ENCODE peak calls at places on chromosomes 7 and 10, in ten cellular contexts. Z is esophagus squamous epithelium, T is cardiac muscle cell, I is epithelial cell of esophagus, B is adrenal gland, X is heart left ventricle, M is heart right ventricle, L is ovary, P is kidney, R is DND-41. E is an unnamed sample.
A peak's percentile ranks its signal among the peaks of the same experiment; 100 is the strongest.

GRCh38 chr10:85655394-85655793 is 711.2 kb downstream of the GRID1 start:
- DNase-seq in L (no peak), Z (no peak), M (peak; percentile 9), I (no peak), B (no peak), R (no peak), P (no peak), T (no peak), X (no peak), E (no peak)

GRCh38 chr10:94500063-94500462 is 45.5 kb upstream of the HELLS start:
- DNase-seq in R (no peak), M (no peak), B (no peak), X (no peak), P (no peak), L (no peak), Z (no peak), T (no peak), I (peak; percentile 4), E (peak; percentile 22)

GRCh38 chr7:125430013-125430412 is 500.4 kb upstream of the POT1 start:
- DNase-seq in P (no peak), X (no peak), M (no peak), T (no peak), Z (no peak), B (no peak), I (no peak), L (no peak), R (no peak), E (no peak)

GRCh38 chr10:84267503-84268126 is 22.8 kb downstream of the RGR start:
- DNase-seq in L (no peak), I (peak; percentile 81), T (peak; percentile 12), Z (no peak), X (peak; percentile 36), R (peak; percentile 64), B (peak; percentile 58), M (no peak), P (no peak), E (peak; percentile 56)

GRCh38 chr7:143345428-143345900 is 17.0 kb downstream of the FAM131B start:
- DNase-seq in R (no peak), I (peak; percentile 69), Z (no peak), P (peak; percentile 84), M (no peak), B (no peak), L (no peak), X (peak; percentile 53), T (peak; percentile 72), E (peak; percentile 28)

GRCh38 chr7:32070051-32070405 is 179 bp downstream of the PDE1C start:
- DNase-seq in P (no peak), T (no peak), L (peak; percentile 15), I (no peak), Z (no peak), B (no peak), R (no peak), M (no peak), X (no peak), E (no peak)

GRCh38 chr7:41336981-41337380 is 365.9 kb downstream of the INHBA start:
- DNase-seq in T (no peak), P (no peak), Z (no peak), M (no peak), B (no peak), L (no peak), I (no peak), R (no peak), X (no peak), E (no peak)

GRCh38 chr7:15007507-15007906 is 105.0 kb upstream of the DGKB start:
- DNase-seq in X (no peak), R (no peak), L (no peak), M (no peak), P (no peak), Z (no peak), I (peak; percentile 46), T (peak; percentile 5), B (no peak), E (peak; percentile 10)

GRCh38 chr7:51665045-51665785 is 348.6 kb upstream of the COBL start:
- DNase-seq in P (no peak), B (no peak), T (no peak), M (no peak), X (no peak), I (no peak), Z (no peak), R (no peak), L (no peak), E (no peak)

GRCh38 chr7:149741629-149742028 is 31.8 kb downstream of the ZNF467 start:
- DNase-seq in M (no peak), Z (no peak), B (no peak), P (no peak), T (no peak), I (no peak), R (peak; percentile 26), X (peak; percentile 60), L (no peak), E (no peak)

GRCh38 chr7:22782616-22783232 is 39.9 kb downstream of the TOMM7 start:
- DNase-seq in B (peak; percentile 84), I (peak; percentile 70), L (no peak), T (peak; percentile 58), Z (no peak), R (peak; percentile 72), X (peak; percentile 58), P (no peak), M (peak; percentile 51), E (peak; percentile 58)
- TF ChIP-seq CTCF in B (peak; percentile 44), I (peak; percentile 92), L (no peak), T (peak; percentile 79), Z (peak; percentile 72), R (peak; percentile 93), X (peak; percentile 65), P (peak; percentile 51), M (peak; percentile 80), E (peak; percentile 79)

DNA sequence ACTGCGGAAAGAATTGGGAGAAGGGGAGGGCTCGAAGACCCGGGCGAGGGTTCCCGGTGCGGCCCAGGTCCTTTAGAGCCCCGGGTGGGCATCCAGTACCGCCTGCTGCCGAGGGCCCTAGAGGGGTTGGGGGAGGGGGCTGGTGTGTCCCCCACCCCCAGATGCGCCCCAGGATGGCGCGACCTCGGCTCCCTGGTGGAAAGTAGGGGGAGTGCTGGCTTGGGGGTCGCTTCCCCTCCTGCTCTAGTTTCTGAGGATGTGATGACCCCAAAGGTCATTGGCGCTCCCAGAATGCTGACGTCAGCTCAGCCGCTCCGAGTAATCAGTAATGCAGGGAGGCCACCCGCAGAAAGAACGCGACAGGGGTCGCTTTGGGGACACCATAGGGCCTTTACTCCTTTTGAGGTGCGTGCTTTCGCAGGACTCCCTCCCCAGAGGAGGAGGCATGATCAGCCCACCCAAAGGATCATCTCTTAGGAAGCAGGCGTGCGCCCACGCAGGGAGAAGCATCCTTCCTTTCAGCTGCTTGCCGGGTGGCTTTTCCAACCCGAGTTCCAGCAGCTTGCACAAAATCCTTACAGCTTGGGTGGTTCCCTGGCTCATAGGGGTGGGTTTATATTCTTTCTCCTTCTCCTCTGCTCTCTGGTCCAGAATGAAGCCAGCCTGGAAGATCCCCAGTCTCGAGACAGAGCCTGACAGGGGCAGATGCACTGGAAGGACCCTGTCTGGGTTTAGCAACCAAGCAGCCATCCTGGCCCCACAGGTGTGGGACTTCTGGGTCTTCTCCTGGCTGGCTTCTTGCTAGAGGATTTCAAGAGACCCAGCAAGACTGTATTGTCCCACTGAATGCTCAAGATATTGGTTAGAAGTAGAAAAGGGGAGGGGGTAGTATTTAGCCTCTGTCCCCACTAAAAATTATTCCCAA is 1.3 kb upstream of the PRKAG2 start:
- DNase-seq in X (no peak), B (no peak), T (no peak), Z (no peak), M (no peak), L (no peak), P (no peak), R (no peak), I (no peak), E (no peak)
- H3K4me3 ChIP-seq in X (peak overlapping the region; percentile 88), B (no peak overlapping the region), T (peak overlapping the region; percentile 49), Z (peak overlapping the region; percentile 94), M (peak overlapping the region; percentile 78), L (peak overlapping the region; percentile 84), P (no peak overlapping the region), R (no peak overlapping the region), I (no peak overlapping the region), E (no peak overlapping the region)

GRCh38 chr10:116766241-116767198 is 24.2 kb upstream of the HSPA12A start:
- DNase-seq in L (no peak), B (no peak), Z (no peak), R (no peak), T (no peak), P (no peak), X (peak; percentile 16), I (no peak), M (no peak), E (no peak)

GRCh38 chr10:116767235-116767634 is 24.9 kb upstream of the HSPA12A start:
- DNase-seq in X (peak; percentile 50), T (no peak), P (peak; percentile 88), L (peak; percentile 53), B (peak; percentile 80), M (no peak), I (no peak), R (no peak), Z (no peak), E (no peak)

GRCh38 chr10:116763440-116763839 is 21.1 kb upstream of the HSPA12A start:
- DNase-seq in T (no peak), X (no peak), B (no peak), L (no peak), Z (no peak), P (no peak), I (no peak), R (no peak), M (no peak), E (no peak)

GRCh38 chr10:116764979-116765378 is 22.6 kb upstream of the HSPA12A start:
- DNase-seq in I (no peak), B (no peak), P (no peak), T (no peak), R (no peak), X (no peak), Z (no peak), M (no peak), L (no peak), E (no peak)

DNA sequence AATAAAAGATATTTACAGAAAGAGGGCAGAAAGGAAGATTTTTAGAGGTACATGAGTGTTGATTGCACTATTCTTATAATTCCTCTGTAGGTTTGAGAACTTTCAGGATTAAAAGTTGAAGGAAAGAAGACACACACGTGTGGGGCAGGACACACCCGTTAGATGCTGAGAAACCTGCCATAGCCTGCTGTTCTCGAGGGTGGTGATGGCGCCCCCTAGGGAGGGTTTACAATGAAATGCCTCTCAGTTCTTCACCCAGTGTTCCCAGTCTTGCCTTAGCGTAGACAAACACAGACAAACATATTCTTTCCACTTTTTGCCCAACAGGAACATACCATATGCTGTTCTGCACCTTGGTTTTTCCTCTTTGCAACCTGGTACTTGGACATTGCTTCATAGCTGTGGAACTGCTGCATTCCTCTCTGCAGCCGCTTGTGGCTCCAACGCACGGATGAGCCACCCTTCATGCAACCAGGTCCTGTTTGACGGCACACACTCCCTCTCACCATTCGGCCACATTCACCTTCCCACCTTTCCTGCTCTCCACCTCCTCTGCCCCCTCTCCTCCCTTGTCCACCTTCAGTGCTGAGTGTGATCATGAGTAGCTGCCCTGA is 23.3 kb upstream of the HSPA12A start:
- DNase-seq in L (no peak), M (no peak), X (peak; percentile 10), R (peak; percentile 12), T (no peak), Z (no peak), I (peak; percentile 30), B (peak; percentile 73), P (no peak), E (no peak)
- TF ChIP-seq CTCF in L (no peak), M (no peak), X (no peak), R (peak; percentile 26), T (peak; percentile 36), Z (peak; percentile 34), I (no peak), B (peak; percentile 16), P (peak; percentile 29), E (peak; percentile 26)

DNA sequence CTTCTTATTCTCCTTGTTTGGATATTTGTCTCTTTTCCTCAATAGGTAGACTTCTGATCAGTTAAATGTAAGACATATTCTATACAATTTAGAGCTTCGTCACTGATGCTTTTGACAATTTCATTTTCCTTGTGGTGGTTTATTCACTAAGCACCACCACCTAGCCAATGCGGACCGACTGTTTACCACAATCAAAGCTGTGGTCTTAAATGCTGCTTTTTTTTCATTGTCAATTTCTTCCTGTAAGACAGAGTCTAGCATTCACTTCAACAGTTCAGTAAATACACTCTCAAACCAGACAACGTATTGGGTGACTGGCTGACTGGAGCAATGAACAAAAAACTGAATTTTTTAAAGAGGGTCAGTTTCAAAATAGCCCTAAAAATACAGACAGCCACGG is 239.0 kb downstream of the DNAJB6 start:
- DNase-seq in T (no peak), L (no peak), Z (no peak), X (no peak), B (no peak), I (no peak), R (no peak), P (peak; percentile 4), M (no peak), E (no peak)
- H3K4me3 ChIP-seq in T (no peak overlapping the region), L (no peak overlapping the region), Z (no peak overlapping the region), X (peak overlapping the region; percentile 33), B (no peak overlapping the region), I (no peak overlapping the region), R (no peak overlapping the region), P (no peak overlapping the region), M (no peak overlapping the region), E (no peak overlapping the region)

E was measured in fibroblast of pulmonary artery.